ENCODE peak calls at places on chromosomes 1 and 21, in five cellular contexts. G, J, N, Y and D are unnamed samples.

GRCh38 chr1:41386190-41386518 is 24.9 kb downstream of the FOXO6 start:
- DNase-seq in G (no peak), J (no peak), N (no peak), Y (no peak), D (no peak)

GRCh38 chr21:33042812-33043211 is 17.1 kb downstream of the OLIG2 start:
- DNase-seq in G (no peak), J (no peak), N (no peak), Y (no peak), D (peak)

GRCh38 chr1:46476673-46477072 is 13.0 kb upstream of the DMBX1 start:
- DNase-seq in G (no peak), J (no peak), N (no peak), Y (no peak), D (no peak)

GRCh38 chr1:225431081-225431863 is 3.4 kb upstream of the LBR start:
- DNase-seq in G (no peak), J (no peak), N (no peak), Y (no peak), D (no peak)

GRCh38 chr1:206559661-206559995 is 52.3 kb downstream of the RASSF5 start:
- DNase-seq in G (no peak), J (no peak), N (no peak), Y (no peak), D (no peak)

GRCh38 chr1:246139745-246140182 is 367.3 kb downstream of the SMYD3 start:
- DNase-seq in G (no peak), J (peak), N (no peak), Y (peak), D (peak)

GRCh38 chr1:181131255-181131901 is 42.9 kb downstream of the IER5 start:
- DNase-seq in G (no peak), J (no peak), N (peak), Y (no peak), D (no peak)

GRCh38 chr21:36854391-36854790 is 112.1 kb downstream of the HLCS start:
- DNase-seq in G (no peak), J (peak), N (peak), Y (peak), D (peak)

GRCh38 chr1:26287033-26287711 is 7.3 kb downstream of the SH3BGRL3 start:
- DNase-seq in G (no peak), J (peak), N (no peak), Y (no peak), D (peak)

GRCh38 chr1:169484683-169485426 is 889 bp downstream of the SLC19A2 start:
- DNase-seq in G (no peak), J (peak), N (peak), Y (peak), D (peak)

GRCh38 chr1:117537291-117537920 is 68.4 kb upstream of the TENT5C start:
- DNase-seq in G (no peak), J (peak), N (no peak), Y (peak), D (no peak)
- TF ChIP-seq MXI1 in G (no peak), J (no peak), N (no peak), Y (no peak), D (no peak)

DNA sequence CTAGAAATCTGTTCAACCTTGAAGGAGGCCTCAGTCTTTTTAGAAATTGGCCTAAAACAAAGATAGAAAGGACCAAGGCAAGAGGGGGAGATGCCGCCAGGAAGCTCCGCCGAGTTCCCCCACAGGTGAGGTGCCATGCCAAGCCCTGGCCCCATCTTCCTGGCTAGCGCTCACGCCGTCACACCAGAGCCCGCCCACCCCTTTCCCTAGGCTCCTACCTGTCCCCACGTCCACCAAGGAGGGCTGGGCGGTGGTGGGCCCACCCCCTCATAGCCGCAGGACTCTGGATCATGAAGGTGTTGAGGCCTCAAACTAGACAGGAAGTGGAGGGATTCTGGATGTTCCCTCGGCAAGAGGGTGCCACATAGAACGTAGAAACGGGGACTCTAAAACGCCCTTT is 15.5 kb upstream of the CCDC27 start:
- DNase-seq in G (no peak), J (no peak), N (no peak), Y (no peak), D (no peak)
- TF ChIP-seq MXI1 in G (no peak), J (no peak), N (no peak), Y (no peak), D (no peak)

GRCh38 chr1:183164350-183164749 is 21.7 kb upstream of the LAMC2 start:
- DNase-seq in G (no peak), J (no peak), N (no peak), Y (no peak), D (peak)
- TF ChIP-seq MXI1 in G (no peak), J (no peak), N (no peak), Y (no peak), D (no peak)

GRCh38 chr1:82366694-82367093 is 566.0 kb downstream of the ADGRL2 start:
- DNase-seq in G (no peak), J (no peak), N (no peak), Y (no peak), D (no peak)
- TF ChIP-seq MXI1 in G (no peak), J (no peak), N (no peak), Y (no peak), D (no peak)

DNA sequence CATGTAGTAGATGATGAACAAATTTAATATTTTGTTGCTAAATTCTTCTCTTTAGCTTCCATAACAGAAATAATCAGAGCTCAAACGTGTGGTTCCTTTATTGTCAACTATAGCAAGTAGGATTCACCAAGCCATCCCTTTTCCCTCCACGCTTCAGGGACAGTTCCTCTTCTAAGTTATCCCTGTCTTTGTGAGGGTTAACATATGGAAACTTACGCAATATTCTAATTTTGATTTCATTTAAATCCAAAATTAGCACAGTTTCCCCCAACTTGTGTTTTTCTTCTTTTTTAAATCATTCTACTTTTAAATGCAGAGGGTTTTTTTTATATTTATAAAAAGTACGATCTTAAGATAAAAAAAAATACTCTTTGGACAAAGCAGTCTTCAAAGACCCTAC is 273.2 kb downstream of the NEGR1 start:
- DNase-seq in G (no peak), J (no peak), N (no peak), Y (no peak), D (no peak)
- TF ChIP-seq MXI1 in G (no peak), J (no peak), N (no peak), Y (no peak), D (no peak)

DNA sequence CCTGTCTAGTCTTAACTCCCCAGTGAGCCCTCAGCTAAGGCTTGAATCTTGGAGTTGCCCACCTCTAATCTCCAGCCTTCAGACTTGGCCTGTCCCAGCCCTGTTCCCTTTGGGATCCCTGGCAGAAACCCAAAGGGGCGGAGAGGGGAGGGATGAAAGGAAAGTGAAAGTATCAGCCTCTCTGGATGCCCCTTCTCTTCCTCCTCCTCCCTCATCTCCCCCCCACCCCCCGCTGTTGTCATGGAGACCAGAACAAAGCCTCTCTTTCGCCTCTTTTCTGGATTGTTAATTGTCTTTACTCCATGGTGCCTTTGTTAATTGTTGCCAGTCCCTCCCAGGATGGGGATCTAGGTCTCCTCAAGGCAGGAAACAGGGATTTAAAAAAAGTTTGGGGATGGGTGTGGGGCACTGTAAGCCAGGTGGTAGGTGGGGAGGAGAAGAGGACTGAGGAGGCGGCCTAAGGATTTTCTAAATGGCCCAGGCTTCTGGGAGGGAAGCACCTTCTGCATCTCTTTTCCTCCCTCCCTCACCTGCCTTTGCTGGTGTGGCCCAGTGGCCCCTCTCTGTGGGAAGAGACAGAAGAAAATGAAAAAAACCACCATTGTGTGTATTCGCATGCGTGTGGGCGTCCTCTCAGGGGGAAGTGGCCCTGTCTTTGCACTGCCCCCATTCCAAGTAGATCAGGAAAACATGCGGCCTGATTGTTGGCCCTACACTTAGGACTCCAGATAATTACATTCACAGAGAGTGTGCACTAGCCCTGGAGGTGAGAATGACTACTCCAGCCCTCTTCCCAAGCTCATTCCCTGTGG is 7.5 kb upstream of the SOX13 start:
- DNase-seq in G (no peak), J (no peak), N (no peak), Y (no peak), D (peak)
- TF ChIP-seq MXI1 in G (no peak), J (no peak), N (no peak), Y (no peak), D (no peak)

GRCh38 chr21:45593162-45594022 is 50.1 kb upstream of the PCBP3 start:
- DNase-seq in G (peak), J (peak), N (no peak), Y (peak), D (no peak)

GRCh38 chr21:45592626-45593134 is 50.4 kb upstream of the SLC19A1 start:
- DNase-seq in G (no peak), J (no peak), N (no peak), Y (no peak), D (no peak)

GRCh38 chr21:45596704-45597318 is 46.7 kb upstream of the PCBP3 start:
- DNase-seq in G (no peak), J (peak), N (peak), Y (peak), D (peak)

GRCh38 chr21:45595574-45596295 is 47.8 kb upstream of the PCBP3 start:
- DNase-seq in G (no peak), J (no peak), N (no peak), Y (no peak), D (no peak)

GRCh38 chr21:45594721-45595489 is 48.6 kb upstream of the PCBP3 start:
- DNase-seq in G (no peak), J (peak), N (no peak), Y (no peak), D (no peak)
- TF ChIP-seq MXI1 in G (no peak), J (no peak), N (no peak), Y (no peak), D (no peak)